ENCODE peak calls at places on chromosomes 12 and 14, in four cellular contexts. U is GM12878, E is H1, B is HepG2. V is an unnamed sample.
A peak's percentile ranks its signal among the peaks of the same experiment; 100 is the strongest.

GRCh38 chr12:103742349-103742784 is 98.7 kb downstream of the NT5DC3 start:
- DNase-seq in U (no peak), E (no peak), B (no peak), V (no peak)

GRCh38 chr12:10722905-10723866 is at the start of gene YBX3:
- DNase-seq in U (no peak), E (peak; percentile 84), B (peak; percentile 69), V (peak; percentile 87)

GRCh38 chr12:90280033-90280432 is 571.4 kb upstream of the ATP2B1 start:
- DNase-seq in U (no peak), E (no peak), B (no peak), V (no peak)

GRCh38 chr14:73237219-73237785 is at the start of gene PAPLN:
- DNase-seq in U (no peak), E (peak; percentile 77), B (no peak), V (no peak)

GRCh38 chr12:46390881-46391280 is 18.3 kb upstream of the SLC38A2 start:
- DNase-seq in U (no peak), E (no peak), B (peak; percentile 57), V (no peak)

GRCh38 chr12:60216226-60216625 is 620.4 kb downstream of the SLC16A7 start:
- DNase-seq in U (no peak), E (no peak), B (no peak), V (no peak)

GRCh38 chr14:101120636-101121398 is 217.3 kb upstream of the RTL1 start:
- DNase-seq in U (no peak), E (peak; percentile 35), B (no peak), V (no peak)

GRCh38 chr14:21711360-21711961 is 37.8 kb upstream of the OR4E1 start:
- DNase-seq in U (no peak), E (no peak), B (peak; percentile 66), V (peak; percentile 6)

GRCh38 chr12:117119592-117120198 is 20.5 kb upstream of the TESC start:
- DNase-seq in U (no peak), E (peak; percentile 79), B (peak; percentile 59), V (peak; percentile 50)

GRCh38 chr14:36361210-36361853 is 40.9 kb upstream of the MBIP start:
- DNase-seq in U (no peak), E (no peak), B (no peak), V (no peak)

GRCh38 chr14:100246809-100247428 is 8.0 kb downstream of the YY1 start:
- DNase-seq in U (no peak), E (no peak), B (peak; percentile 77), V (peak; percentile 28)

GRCh38 chr14:75724414-75725204 is 63.6 kb downstream of the TTLL5 start:
- DNase-seq in U (no peak), E (no peak), B (no peak), V (no peak)

GRCh38 chr12:76690916-76691700 is 72.8 kb upstream of the ZDHHC17 start:
- DNase-seq in U (no peak), E (no peak), B (no peak), V (no peak)

GRCh38 chr12:43282106-43282505 is 269.9 kb downstream of the ADAMTS20 start:
- DNase-seq in U (no peak), E (no peak), B (no peak), V (no peak)

GRCh38 chr12:52720487-52720886 is 17.2 kb upstream of the KRT77 start:
- DNase-seq in U (no peak), E (no peak), B (no peak), V (no peak)

GRCh38 chr12:11650697-11651281 is 1.3 kb downstream of the ETV6 start:
- DNase-seq in U (peak; percentile 40), E (no peak), B (peak; percentile 31), V (no peak)

GRCh38 chr12:47192046-47192445 is 112.3 kb upstream of the AMIGO2 start:
- DNase-seq in U (no peak), E (no peak), B (no peak), V (no peak)

GRCh38 chr14:73467800-73468199 is 9.5 kb upstream of the NUMB start:
- DNase-seq in U (no peak), E (no peak), B (no peak), V (no peak)

GRCh38 chr14:93083898-93084297 is 31.8 kb downstream of the ITPK1 start:
- DNase-seq in U (no peak), E (no peak), B (no peak), V (no peak)

GRCh38 chr14:94317259-94317658 is 5.9 kb downstream of the SERPINA6 start:
- DNase-seq in U (no peak), E (no peak), B (peak; percentile 78), V (no peak)

GRCh38 chr14:64421166-64421565 is 33.0 kb downstream of the MTHFD1 start:
- DNase-seq in U (no peak), E (no peak), B (no peak), V (no peak)

GRCh38 chr12:27924350-27925140 is 48.0 kb downstream of the PTHLH start:
- DNase-seq in U (no peak), E (no peak), B (no peak), V (no peak)

DNA sequence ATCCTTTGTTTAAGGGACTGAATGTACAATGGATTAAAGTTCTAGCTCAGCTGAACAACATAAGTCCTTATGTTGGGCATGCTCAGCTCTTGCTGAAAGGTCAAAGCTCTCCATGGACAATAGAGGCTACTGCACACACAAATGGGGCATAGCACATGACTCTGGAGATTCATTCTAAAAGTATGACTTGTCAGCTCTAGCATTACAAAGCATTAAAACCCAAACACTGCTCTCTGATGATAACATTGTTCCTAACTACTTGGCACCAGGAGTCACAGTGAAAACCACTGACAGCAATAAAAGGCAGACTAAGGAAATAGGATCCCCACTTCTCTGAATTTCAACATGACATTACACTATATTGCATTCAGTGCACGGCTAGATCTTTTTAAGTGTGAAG is 21.9 kb upstream of the FSCB start:
- DNase-seq in U (no peak), E (no peak), B (no peak), V (no peak)
- TF ChIP-seq SUZ12 in U (no peak), E (no peak), B (no peak), V (no peak)

DNA sequence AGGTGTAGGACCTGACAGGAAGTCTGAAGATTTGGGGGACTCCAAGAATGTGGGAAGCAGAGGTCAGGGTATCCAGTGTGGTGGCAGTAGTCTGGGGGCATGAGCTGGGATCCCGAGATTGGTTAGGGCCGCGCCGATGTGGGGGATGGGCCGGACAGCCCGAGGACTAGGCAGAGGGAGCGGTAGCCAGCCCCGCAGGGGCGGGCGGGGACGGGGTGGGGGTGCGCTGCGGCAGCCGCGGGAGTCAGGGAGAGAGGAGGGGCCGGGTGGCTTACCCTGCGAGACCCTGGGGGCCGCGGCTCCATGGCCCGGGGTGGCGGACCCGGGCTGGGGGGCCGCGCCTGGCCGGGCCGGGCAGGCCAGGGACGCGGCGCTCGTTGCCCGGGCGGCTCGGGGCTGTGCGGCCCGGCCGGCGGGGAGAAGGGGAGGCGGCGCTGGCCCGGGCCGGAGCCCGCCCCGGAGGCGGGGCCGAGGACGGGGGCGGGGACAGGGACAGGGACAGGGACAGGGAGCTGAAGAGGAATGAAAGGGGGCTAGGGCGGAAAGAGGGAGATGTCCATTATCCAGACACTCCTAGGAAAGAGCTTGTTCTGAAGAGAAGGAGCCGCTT is 5.6 kb downstream of the ZNF385A start:
- DNase-seq in U (no peak), E (peak; percentile 89), B (peak; percentile 29), V (no peak)
- H3K4me3 ChIP-seq in U (no peak overlapping the region), E (peak overlapping the region; percentile 38), B (peak overlapping the region; percentile 71), V (peak overlapping the region; percentile 27)

GRCh38 chr14:68146812-68147211 is 327.2 kb downstream of the RAD51B start:
- DNase-seq in U (no peak), E (no peak), B (no peak), V (no peak)
- TF ChIP-seq ZNF274 in U (no peak), E (no peak), B (no peak), V (no peak)

DNA sequence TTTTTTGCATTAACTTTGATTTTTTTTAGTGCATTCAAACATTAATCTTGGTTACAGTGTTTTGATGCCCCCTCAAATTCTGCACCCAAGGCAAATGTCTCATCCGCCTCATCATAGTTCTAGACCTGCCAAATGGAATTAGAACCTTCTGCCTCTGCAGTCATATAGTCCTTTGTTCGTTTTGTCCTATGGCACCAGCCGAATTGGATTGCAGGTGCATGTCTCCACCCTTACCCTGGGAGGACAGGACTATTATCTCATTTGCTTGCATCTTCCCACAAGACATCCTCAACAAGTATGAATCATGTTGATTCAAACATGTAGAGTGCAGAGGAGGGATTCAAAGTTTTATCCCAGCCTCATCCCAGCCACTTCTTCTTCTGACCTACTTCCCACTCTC is 579.1 kb downstream of the VRK1 start:
- DNase-seq in U (no peak), E (no peak), B (no peak), V (no peak)
- TF ChIP-seq SUZ12 in U (no peak), E (no peak), B (no peak), V (no peak)

DNA sequence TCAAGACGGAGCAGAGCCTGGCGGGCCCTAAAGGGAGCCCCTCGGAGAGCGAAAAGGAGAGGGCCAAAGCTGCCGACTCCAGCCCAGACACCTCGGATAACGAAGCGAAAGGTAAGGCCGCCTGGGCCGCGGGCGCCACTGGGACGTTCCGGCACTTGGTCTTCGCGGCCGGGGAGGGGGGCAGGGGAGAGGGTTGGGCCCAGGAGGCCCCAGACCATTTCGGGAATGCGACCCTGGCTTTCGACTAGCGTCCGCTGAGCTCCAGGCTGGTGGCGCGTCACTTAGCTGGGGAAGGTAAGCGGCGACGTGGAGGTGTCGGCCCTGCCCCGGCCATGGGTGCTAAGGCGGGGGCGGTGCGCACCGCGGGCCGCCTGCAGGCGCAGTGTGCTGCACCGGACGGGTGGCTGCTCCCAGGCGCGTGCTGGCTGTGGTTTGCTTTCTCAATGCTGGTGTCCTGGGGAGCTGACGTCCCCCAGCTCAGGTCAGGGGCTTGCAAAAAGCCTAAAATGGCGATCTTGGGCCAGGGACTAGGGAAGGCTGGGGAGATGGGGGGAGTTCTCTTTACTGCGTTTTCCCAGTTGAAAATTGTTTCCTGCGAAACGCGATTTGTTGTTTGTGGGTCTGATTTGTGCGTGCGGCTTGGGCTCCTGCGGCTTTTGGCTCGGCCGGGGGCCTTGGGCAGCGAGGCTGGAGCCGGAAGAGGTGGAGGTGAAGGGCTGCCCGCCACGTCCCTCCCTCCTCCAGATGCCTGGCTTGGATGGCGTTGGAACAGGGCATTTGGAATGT is 1.1 kb downstream of the HOXC10 start:
- DNase-seq in U (no peak), E (no peak), B (no peak), V (no peak)
- H3K4me3 ChIP-seq in U (no peak overlapping the region), E (no peak overlapping the region), B (no peak overlapping the region), V (no peak overlapping the region)

GRCh38 chr14:105485720-105486332 is 860 bp upstream of the CRIP1 start:
- DNase-seq in U (no peak), E (peak; percentile 83), B (peak; percentile 74), V (no peak)
- TF ChIP-seq ZNF274 in U (no peak), E (no peak), B (no peak), V (no peak)

V was measured in NT2/D1.